ENCODE peak calls at places on chromosomes 7 and 10, in four cellular contexts. K is tibial artery, I is mammary epithelial cell, Z is pancreas. T is an unnamed sample.
A peak's percentile ranks its signal among the peaks of the same experiment; 100 is the strongest.

GRCh38 chr7:35630573-35630972 is 64.4 kb downstream of the HERPUD2 start:
- DNase-seq in K (no peak), I (peak; percentile 11), Z (no peak), T (peak; percentile 59)

GRCh38 chr7:24978837-24979469 is 1.0 kb downstream of the OSBPL3 start:
- DNase-seq in K (no peak), I (peak; percentile 69), Z (no peak), T (no peak)

GRCh38 chr7:92292981-92293380 is 47.2 kb downstream of the ANKIB1 start:
- DNase-seq in K (no peak), I (no peak), Z (no peak), T (no peak)

GRCh38 chr10:25436431-25436830 is 261.6 kb downstream of the GPR158 start:
- DNase-seq in K (no peak), I (no peak), Z (no peak), T (no peak)

GRCh38 chr7:130930260-130930659 is 196.3 kb upstream of the KLF14 start:
- DNase-seq in K (no peak), I (no peak), Z (no peak), T (no peak)

GRCh38 chr10:101031796-101032636 is 982 bp downstream of the SFXN3 start:
- DNase-seq in K (peak; percentile 94), I (no peak), Z (peak; percentile 60), T (peak; percentile 89)

GRCh38 chr7:142813262-142813661 is 41.6 kb upstream of the EPHB6 start:
- DNase-seq in K (no peak), I (no peak), Z (no peak), T (peak; percentile 35)

GRCh38 chr7:139958599-139959380 is 104.0 kb downstream of the PARP12 start:
- DNase-seq in K (peak; percentile 41), I (no peak), Z (no peak), T (peak; percentile 47)

GRCh38 chr10:103854687-103855423 is 521 bp downstream of the SH3PXD2A start:
- DNase-seq in K (peak; percentile 75), I (no peak), Z (no peak), T (peak; percentile 55)

GRCh38 chr10:130577039-130577438 is 440.8 kb downstream of the GLRX3 start:
- DNase-seq in K (no peak), I (no peak), Z (no peak), T (no peak)

GRCh38 chr7:85287126-85287825 is 100.4 kb upstream of the SEMA3D start:
- DNase-seq in K (no peak), I (no peak), Z (no peak), T (peak; percentile 68)

GRCh38 chr7:50209461-50210161 is 94.9 kb upstream of the IKZF1 start:
- DNase-seq in K (no peak), I (no peak), Z (no peak), T (no peak)

GRCh38 chr7:10940748-10941358 is 32.8 kb upstream of the PHF14 start:
- DNase-seq in K (no peak), I (peak; percentile 9), Z (peak; percentile 20), T (peak; percentile 3)

GRCh38 chr10:25047902-25048301 is 31.5 kb downstream of the THNSL1 start:
- DNase-seq in K (no peak), I (peak; percentile 82), Z (no peak), T (no peak)

GRCh38 chr7:30880090-30880704 is 31.5 kb upstream of the AQP1 start:
- DNase-seq in K (no peak), I (no peak), Z (no peak), T (peak; percentile 28)

GRCh38 chr7:54544356-54545240 is 2.4 kb downstream of the VSTM2A start:
- DNase-seq in K (no peak), I (no peak), Z (no peak), T (no peak)

GRCh38 chr7:22921386-22922086 is 92.4 kb downstream of the HYCC1 start:
- DNase-seq in K (no peak), I (no peak), Z (no peak), T (no peak)

GRCh38 chr7:2520131-2520807 is 695 bp downstream of the LFNG start:
- DNase-seq in K (no peak), I (peak; percentile 43), Z (peak; percentile 62), T (peak; percentile 47)

GRCh38 chr7:2519119-2519930 is at the start of gene LFNG:
- DNase-seq in K (peak; percentile 90), I (peak; percentile 86), Z (peak; percentile 89), T (peak; percentile 96)

GRCh38 chr7:2517678-2518077 is 1.9 kb upstream of the LFNG start:
- DNase-seq in K (no peak), I (no peak), Z (no peak), T (no peak)

GRCh38 chr7:2518101-2518500 is 1.5 kb upstream of the LFNG start:
- DNase-seq in K (no peak), I (no peak), Z (no peak), T (no peak)

GRCh38 chr7:2518737-2519118 is 846 bp upstream of the LFNG start:
- DNase-seq in K (no peak), I (no peak), Z (no peak), T (no peak)
- H3K4me1 ChIP-seq in K (peaks cover 20% of the 10 kb centered on the region), I (peaks cover 55% of the 10 kb centered on the region), Z (peaks cover 25% of the 10 kb centered on the region), T (peaks cover 59% of the 10 kb centered on the region)

GRCh38 chr7:67359900-67360299 is 363.3 kb downstream of the TYW1 start:
- DNase-seq in K (no peak), I (no peak), Z (no peak), T (no peak)
- H3K4me1 ChIP-seq in K (no peaks in the 10 kb centered on the region), I (no peaks in the 10 kb centered on the region), Z (no peaks in the 10 kb centered on the region), T (no peaks in the 10 kb centered on the region)

DNA sequence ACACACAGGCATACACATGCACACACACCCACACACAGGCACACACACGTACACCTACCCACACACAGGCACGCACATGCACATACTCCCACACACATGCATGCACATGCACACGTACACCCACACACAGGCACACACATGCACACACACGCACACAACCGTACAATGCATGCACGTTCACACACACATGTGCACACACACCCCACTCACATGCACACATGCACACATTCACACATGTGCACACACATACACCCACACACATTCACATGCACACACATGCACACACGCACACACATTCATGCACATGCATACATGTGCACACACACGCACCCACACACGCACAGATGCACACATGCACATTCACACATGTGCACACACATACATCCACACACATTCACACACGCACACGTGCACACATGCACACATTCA is 59.3 kb downstream of the MKI67 start:
- DNase-seq in K (peak; percentile 19), I (no peak), Z (no peak), T (no peak)
- H3K4me1 ChIP-seq in K (peaks cover 24% of the 10 kb centered on the region), I (peaks cover 56% of the 10 kb centered on the region), Z (no peaks in the 10 kb centered on the region), T (peaks cover 15% of the 10 kb centered on the region)

DNA sequence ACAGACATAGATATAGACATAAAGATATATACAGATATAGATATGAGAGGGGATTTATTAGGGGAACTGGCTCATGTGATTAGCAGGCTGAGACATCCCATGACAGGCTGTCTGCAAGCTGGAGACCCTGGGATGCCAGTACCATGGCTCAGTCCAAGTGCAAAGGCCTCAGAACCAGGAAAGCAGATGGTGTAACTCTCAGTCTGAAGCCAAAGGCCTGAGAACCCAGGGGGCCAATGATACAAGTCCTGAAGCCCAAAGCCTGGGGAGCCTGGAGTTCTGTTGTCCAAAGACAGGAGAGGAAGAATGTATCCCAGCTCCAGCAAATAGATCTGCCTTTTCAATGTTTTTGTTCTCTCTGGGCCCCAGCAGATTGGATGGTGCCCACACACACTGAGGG is 5.5 kb downstream of the NCOA4 start:
- DNase-seq in K (no peak), I (no peak), Z (no peak), T (peak; percentile 21)
- H3K4me1 ChIP-seq in K (peaks cover 41% of the 10 kb centered on the region), I (peaks cover 40% of the 10 kb centered on the region), Z (peaks cover 72% of the 10 kb centered on the region), T (peaks cover 85% of the 10 kb centered on the region)

GRCh38 chr10:22701132-22701851 is 13.1 kb downstream of the PIP4K2A start:
- DNase-seq in K (no peak), I (no peak), Z (no peak), T (no peak)
- H3K4me1 ChIP-seq in K (peaks cover 22% of the 10 kb centered on the region), I (no peaks in the 10 kb centered on the region), Z (peaks cover 24% of the 10 kb centered on the region), T (peaks cover 24% of the 10 kb centered on the region)

DNA sequence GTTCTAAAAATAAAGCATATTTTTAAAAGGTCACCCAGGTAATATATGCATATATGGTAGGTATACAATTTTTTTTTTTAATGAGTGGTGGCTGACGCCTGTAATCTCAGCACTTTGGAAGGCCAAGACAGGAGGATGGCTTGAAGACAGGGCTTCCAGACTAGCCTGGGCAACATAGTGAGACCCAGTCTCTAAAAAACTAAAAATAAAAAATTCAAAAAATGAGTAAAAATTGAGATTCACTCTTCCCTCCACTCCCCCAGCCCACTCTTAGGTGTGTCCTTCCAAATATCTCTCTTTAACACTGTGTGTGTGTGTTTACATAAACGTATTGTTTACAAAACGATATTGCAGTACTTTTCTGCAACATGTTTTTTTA is 929 bp upstream of the ANXA11 start:
- DNase-seq in K (no peak), I (no peak), Z (no peak), T (no peak)
- H3K4me1 ChIP-seq in K (peaks cover 40% of the 10 kb centered on the region), I (peaks cover 40% of the 10 kb centered on the region), Z (peaks cover 29% of the 10 kb centered on the region), T (peaks cover 53% of the 10 kb centered on the region)

DNA sequence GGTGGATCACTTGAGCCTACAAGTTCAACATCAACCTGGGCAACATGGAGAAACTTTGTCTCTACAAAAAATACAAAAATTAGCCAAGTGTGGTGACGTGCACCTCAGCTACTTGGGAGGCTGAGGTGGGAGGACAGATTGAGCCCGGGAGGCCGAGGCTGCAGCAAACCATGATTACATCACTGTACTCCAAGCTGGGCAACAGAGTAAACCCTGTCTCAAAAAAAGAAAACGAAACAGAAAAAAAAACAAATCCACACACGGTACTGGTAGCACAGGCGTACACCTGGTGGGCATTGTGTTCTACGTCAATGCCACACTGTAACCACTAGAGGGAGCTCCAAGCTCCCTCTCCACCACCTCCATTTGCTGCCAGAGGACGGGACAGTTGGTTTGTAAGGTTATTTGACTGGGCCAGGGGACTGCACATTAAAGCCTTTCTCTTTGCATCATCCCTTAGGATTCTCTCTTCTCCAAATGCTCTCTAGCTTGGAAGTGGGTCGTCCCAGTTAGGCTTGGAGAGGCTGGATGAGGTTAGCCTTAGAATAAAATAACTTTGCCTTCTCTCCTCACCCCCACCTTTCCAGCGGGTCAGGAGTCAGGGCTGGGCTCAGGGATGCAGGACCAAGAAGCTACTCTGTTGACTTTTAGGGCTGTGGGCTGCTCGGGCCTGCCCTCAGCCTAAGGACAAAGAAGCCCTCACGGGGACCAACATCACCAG is 130.8 kb downstream of the SORBS1 start:
- DNase-seq in K (no peak), I (peak; percentile 62), Z (peak; percentile 69), T (peak; percentile 77)
- H3K4me1 ChIP-seq in K (peaks cover 68% of the 10 kb centered on the region), I (peaks cover 16% of the 10 kb centered on the region), Z (peaks cover 8% of the 10 kb centered on the region), T (peaks cover 4% of the 10 kb centered on the region)

GRCh38 chr7:134870156-134870555 is 90.7 kb downstream of the CALD1 start:
- DNase-seq in K (no peak), I (no peak), Z (no peak), T (no peak)

GRCh38 chr7:134870781-134871180 is 91.3 kb downstream of the CALD1 start:
- DNase-seq in K (no peak), I (no peak), Z (no peak), T (no peak)

GRCh38 chr7:134875867-134876266 is 96.4 kb downstream of the CALD1 start:
- DNase-seq in K (no peak), I (no peak), Z (no peak), T (peak; percentile 54)

GRCh38 chr7:134873253-134873652 is 93.8 kb downstream of the CALD1 start:
- DNase-seq in K (no peak), I (no peak), Z (no peak), T (peak; percentile 57)

GRCh38 chr7:134874407-134874806 is 95.0 kb downstream of the CALD1 start:
- DNase-seq in K (no peak), I (no peak), Z (no peak), T (no peak)
- H3K4me1 ChIP-seq in K (peaks cover 44% of the 10 kb centered on the region), I (no peaks in the 10 kb centered on the region), Z (no peaks in the 10 kb centered on the region), T (peaks cover 22% of the 10 kb centered on the region)